ENCODE peak calls at places on chromosomes 4 and X, in nine cellular contexts. U, P, F, B, S, Y, L, H and T are unnamed samples.

GRCh38 chr4:144356941-144357381 is 216.4 kb upstream of the GYPA start:
- DNase-seq in U (peak; percentile 14), P (no peak), F (no peak), B (peak; percentile 65), S (peak; percentile 82), Y (no peak), L (no peak), H (no peak), T (no peak)

GRCh38 chr4:173169428-173170209 is 1.0 kb downstream of the GALNT7 start:
- DNase-seq in U (peak; percentile 77), P (peak; percentile 79), F (peak; percentile 70), B (peak; percentile 87), S (peak; percentile 86), Y (no peak), L (peak; percentile 47), H (no peak), T (no peak)

GRCh38 chrX:7614616-7615015 is 228.4 kb upstream of the VCX start:
- DNase-seq in U (no peak), P (no peak), F (no peak), B (no peak), S (no peak), Y (no peak), L (no peak), H (no peak), T (no peak)

GRCh38 chrX:123835661-123836371 is 24.0 kb upstream of the XIAP start:
- DNase-seq in U (peak; percentile 50), P (no peak), F (peak; percentile 56), B (no peak), S (no peak), Y (no peak), L (no peak), H (no peak), T (no peak)

GRCh38 chr4:184854673-184855072 is 28.9 kb upstream of the ACSL1 start:
- DNase-seq in U (peak; percentile 42), P (peak; percentile 59), F (no peak), B (no peak), S (no peak), Y (no peak), L (no peak), H (no peak), T (no peak)

GRCh38 chrX:53255738-53256191 is 25.6 kb downstream of the IQSEC2 start:
- DNase-seq in U (no peak), P (no peak), F (no peak), B (no peak), S (no peak), Y (no peak), L (no peak), H (no peak), T (no peak)

GRCh38 chr4:146132445-146132844 is 43.1 kb upstream of the LSM6 start:
- DNase-seq in U (no peak), P (no peak), F (no peak), B (no peak), S (no peak), Y (no peak), L (no peak), H (no peak), T (peak; percentile 58)

GRCh38 chrX:154444001-154444754 is at the start of gene FAM50A:
- DNase-seq in U (peak; percentile 64), P (peak; percentile 79), F (peak; percentile 47), B (peak; percentile 86), S (peak; percentile 75), Y (no peak), L (peak; percentile 77), H (no peak), T (no peak)

GRCh38 chrX:16023790-16024734 is 99.3 kb upstream of the GRPR start:
- DNase-seq in U (peak; percentile 24), P (no peak), F (no peak), B (peak; percentile 60), S (no peak), Y (no peak), L (no peak), H (no peak), T (peak; percentile 45)

GRCh38 chrX:119266364-119266995 is 30.4 kb downstream of the PGRMC1 start:
- DNase-seq in U (peak; percentile 36), P (no peak), F (peak; percentile 33), B (peak; percentile 14), S (peak; percentile 51), Y (no peak), L (peak; percentile 11), H (no peak), T (no peak)

GRCh38 chr4:128548381-128548780 is 260.8 kb upstream of the PGRMC2 start:
- DNase-seq in U (no peak), P (no peak), F (no peak), B (no peak), S (no peak), Y (no peak), L (no peak), H (no peak), T (no peak)

GRCh38 chr4:76365636-76366035 is 55.3 kb downstream of the CCDC158 start:
- DNase-seq in U (no peak), P (no peak), F (peak; percentile 11), B (no peak), S (no peak), Y (no peak), L (no peak), H (no peak), T (no peak)

GRCh38 chrX:49041683-49042529 is 1.3 kb downstream of the TFE3 start:
- DNase-seq in U (peak; percentile 48), P (no peak), F (peak; percentile 56), B (no peak), S (peak; percentile 62), Y (no peak), L (no peak), H (no peak), T (no peak)

GRCh38 chrX:49040376-49040955 is 2.7 kb downstream of the TFE3 start:
- DNase-seq in U (peak; percentile 38), P (no peak), F (peak; percentile 23), B (no peak), S (no peak), Y (no peak), L (no peak), H (no peak), T (no peak)

GRCh38 chrX:49043220-49043986 is at the start of gene TFE3:
- DNase-seq in U (peak; percentile 99), P (peak; percentile 98), F (peak; percentile 99), B (peak; percentile 99), S (peak; percentile 98), Y (peak; percentile 96), L (peak; percentile 98), H (peak; percentile 97), T (peak; percentile 94)

GRCh38 chrX:49042581-49043219 is 457 bp downstream of the TFE3 start:
- DNase-seq in U (peak; percentile 13), P (no peak), F (no peak), B (no peak), S (no peak), Y (no peak), L (no peak), H (no peak), T (no peak)

DNA sequence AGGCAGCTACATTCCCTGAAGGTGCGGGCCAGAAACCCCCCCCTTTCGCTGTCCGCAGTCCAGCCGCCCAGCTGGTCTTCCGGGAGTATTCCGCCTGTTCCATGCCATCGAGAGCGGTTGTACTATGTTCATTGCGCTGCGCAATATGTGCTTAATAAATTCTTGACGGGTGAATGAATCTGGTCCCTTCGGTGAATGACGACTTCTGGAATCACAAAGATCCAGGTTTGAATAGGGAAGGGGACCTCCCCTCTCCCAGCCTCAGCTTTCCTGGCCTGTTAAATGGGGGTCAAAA is 777 bp upstream of the TFE3 start:
- DNase-seq in U (no peak), P (no peak), F (no peak), B (no peak), S (no peak), Y (no peak), L (no peak), H (no peak), T (no peak)
- H3K4me3 ChIP-seq in U (no peak overlapping the region), P (peak overlapping the region; percentile 7), F (peak overlapping the region; percentile 33), B (peak overlapping the region; percentile 34), S (peak overlapping the region; percentile 67), Y (peak overlapping the region; percentile 60), L (no peak overlapping the region), H (peak overlapping the region; percentile 44), T (peak overlapping the region; percentile 48)

GRCh38 chrX:17692709-17693346 is 44.5 kb upstream of the SCML1 start:
- DNase-seq in U (peak; percentile 15), P (no peak), F (peak; percentile 71), B (peak; percentile 58), S (peak; percentile 46), Y (no peak), L (no peak), H (no peak), T (no peak)

GRCh38 chrX:17700976-17701375 is 36.3 kb upstream of the SCML1 start:
- DNase-seq in U (no peak), P (no peak), F (no peak), B (no peak), S (no peak), Y (no peak), L (no peak), H (peak; percentile 27), T (no peak)

GRCh38 chrX:17697191-17697590 is 40.1 kb upstream of the SCML1 start:
- DNase-seq in U (peak; percentile 51), P (no peak), F (peak; percentile 25), B (no peak), S (no peak), Y (no peak), L (no peak), H (no peak), T (no peak)
- TF ChIP-seq CTCF in U (no peak), P (no peak), F (no peak), B (no peak), S (no peak), Y (no peak), L (peak; percentile 25), H (peak; percentile 29), T (no peak)

GRCh38 chr4:105207386-105207785 is 60.7 kb downstream of the TET2 start:
- DNase-seq in U (no peak), P (no peak), F (no peak), B (no peak), S (no peak), Y (no peak), L (no peak), H (peak; percentile 88), T (no peak)
- H3K4me3 ChIP-seq in U (no peak overlapping the region), P (no peak overlapping the region), F (no peak overlapping the region), B (no peak overlapping the region), S (no peak overlapping the region), Y (no peak overlapping the region), L (no peak overlapping the region), H (no peak overlapping the region), T (no peak overlapping the region)

GRCh38 chr4:186554485-186554884 is 882 bp downstream of the MTNR1A start:
- DNase-seq in U (peak; percentile 39), P (peak; percentile 43), F (peak; percentile 20), B (peak; percentile 72), S (peak; percentile 85), Y (no peak), L (peak; percentile 30), H (peak; percentile 74), T (no peak)
- TF ChIP-seq CTCF in U (peak; percentile 25), P (no peak), F (peak; percentile 8), B (peak; percentile 47), S (peak; percentile 73), Y (no peak), L (peak; percentile 19), H (peak; percentile 57), T (no peak)